ENCODE peak calls at places on chromosomes 2 and 18, in four cellular contexts. O is NCI-H510A; S is upper lobe of right lung; L is stimulated activated CD4-positive, alpha-beta T cell treated with anti-CD3 and anti-CD28 coated beads, TNF-alpha, amount 100 ng/mL, for 1 hour. J is an unnamed sample.
A peak's percentile ranks its signal among the peaks of the same experiment; 100 is the strongest.

GRCh38 chr18:49059028-49059670 is 108.4 kb upstream of the SMAD7 start:
- DNase-seq in O (no peak), S (no peak), L (no peak), J (no peak)

GRCh38 chr2:189657867-189658266 is 3.4 kb upstream of the ASNSD1 start:
- DNase-seq in O (no peak), S (peak; percentile 61), L (no peak), J (no peak)

GRCh38 chr2:225002656-225003045 is 39.6 kb downstream of the DOCK10 start:
- DNase-seq in O (no peak), S (no peak), L (no peak), J (no peak)

GRCh38 chr18:11955299-11956029 is 25.8 kb upstream of the IMPA2 start:
- DNase-seq in O (no peak), S (peak; percentile 80), L (no peak), J (no peak)

GRCh38 chr2:66582364-66582974 is 147.5 kb downstream of the MEIS1 start:
- DNase-seq in O (no peak), S (no peak), L (no peak), J (no peak)

GRCh38 chr2:232103140-232103737 is 141.7 kb downstream of the DIS3L2 start:
- DNase-seq in O (no peak), S (no peak), L (no peak), J (no peak)

GRCh38 chr2:184562532-184562931 is 35.8 kb upstream of the ZNF804A start:
- DNase-seq in O (no peak), S (no peak), L (no peak), J (no peak)

GRCh38 chr2:215917953-215918620 is 95.3 kb downstream of the MREG start:
- DNase-seq in O (no peak), S (no peak), L (no peak), J (no peak)

GRCh38 chr2:72915907-72916742 is 1.2 kb upstream of the EMX1 start:
- DNase-seq in O (peak; percentile 36), S (peak; percentile 78), L (no peak), J (no peak)

GRCh38 chr2:11405599-11406491 is 60.1 kb downstream of the E2F6 start:
- DNase-seq in O (no peak), S (no peak), L (no peak), J (no peak)

GRCh38 chr2:208256192-208256782 is 1.4 kb upstream of the IDH1 start:
- DNase-seq in O (no peak), S (no peak), L (no peak), J (no peak)

GRCh38 chr2:121309801-121310200 is 24.8 kb upstream of the TFCP2L1 start:
- DNase-seq in O (no peak), S (no peak), L (no peak), J (no peak)

GRCh38 chr2:63596487-63596886 is 7.7 kb downstream of the MDH1 start:
- DNase-seq in O (no peak), S (no peak), L (no peak), J (no peak)

GRCh38 chr2:55063713-55064323 is 13.6 kb upstream of the RTN4 start:
- DNase-seq in O (no peak), S (no peak), L (no peak), J (no peak)

GRCh38 chr2:181607629-181608627 is 49.0 kb downstream of the CERKL start:
- DNase-seq in O (no peak), S (no peak), L (no peak), J (no peak)

GRCh38 chr2:160227252-160227651 is 27.2 kb upstream of the ITGB6 start:
- DNase-seq in O (no peak), S (no peak), L (no peak), J (no peak)

GRCh38 chr2:7707723-7708122 is 790.5 kb downstream of the RNF144A start:
- DNase-seq in O (no peak), S (no peak), L (no peak), J (peak; percentile 70)

GRCh38 chr18:59546164-59546563 is 151.1 kb downstream of the CCBE1 start:
- DNase-seq in O (no peak), S (no peak), L (no peak), J (no peak)

GRCh38 chr2:135473567-135473966 is 57.5 kb downstream of the ZRANB3 start:
- DNase-seq in O (no peak), S (no peak), L (no peak), J (no peak)

J was measured in RWPE2.